ENCODE peak calls at places on chromosomes 5 and 9, in four cellular contexts. Q is astrocyte of the cerebellum, V is heart left ventricle, O is B cell. S is an unnamed sample.
A peak's percentile ranks its signal among the peaks of the same experiment; 100 is the strongest.

GRCh38 chr5:137834498-137834897 is 33.2 kb upstream of the MYOT start:
- DNase-seq in Q (no peak), V (no peak), O (no peak), S (no peak)

GRCh38 chr5:135034186-135034962 is at the start of gene PITX1:
- DNase-seq in Q (no peak), V (peak; percentile 44), O (no peak), S (peak; percentile 65)

GRCh38 chr9:84254972-84255371 is 85.6 kb downstream of the SLC28A3 start:
- DNase-seq in Q (no peak), V (no peak), O (no peak), S (no peak)

GRCh38 chr5:156326718-156327259 is at the start of gene SGCD:
- DNase-seq in Q (peak; percentile 55), V (peak; percentile 85), O (no peak), S (no peak)

GRCh38 chr5:9337908-9338307 is 208.0 kb downstream of the SEMA5A start:
- DNase-seq in Q (no peak), V (no peak), O (no peak), S (no peak)

GRCh38 chr5:57650360-57651069 is 167.9 kb upstream of the ACTBL2 start:
- DNase-seq in Q (no peak), V (no peak), O (no peak), S (peak; percentile 13)

GRCh38 chr9:135517407-135517822 is 3.8 kb upstream of the LCN1 start:
- DNase-seq in Q (no peak), V (peak; percentile 43), O (no peak), S (no peak)

GRCh38 chr9:113712053-113712452 is 164.1 kb upstream of the ZNF618 start:
- DNase-seq in Q (peak; percentile 37), V (no peak), O (no peak), S (no peak)

GRCh38 chr5:94551858-94552257 is 66.5 kb downstream of the KIAA0825 start:
- DNase-seq in Q (no peak), V (no peak), O (no peak), S (no peak)

GRCh38 chr9:128276574-128277270 is 646 bp downstream of the SWI5 start:
- DNase-seq in Q (no peak), V (peak; percentile 65), O (no peak), S (no peak)

GRCh38 chr5:149227168-149227826 is 44.4 kb upstream of the AFAP1L1 start:
- DNase-seq in Q (no peak), V (no peak), O (no peak), S (no peak)

GRCh38 chr9:4826417-4827166 is 33.8 kb downstream of the RCL1 start:
- DNase-seq in Q (no peak), V (no peak), O (no peak), S (no peak)

GRCh38 chr5:145872914-145873313 is at the start of gene GRXCR2:
- DNase-seq in Q (no peak), V (no peak), O (no peak), S (no peak)

GRCh38 chr5:76601470-76601869 is 21.7 kb downstream of the F2RL2 start:
- DNase-seq in Q (peak; percentile 72), V (no peak), O (peak; percentile 58), S (peak; percentile 32)

GRCh38 chr9:114908104-114908621 is 22.2 kb downstream of the TNFSF8 start:
- DNase-seq in Q (no peak), V (no peak), O (no peak), S (no peak)

GRCh38 chr9:125332527-125332926 is 70.9 kb downstream of the GAPVD1 start:
- DNase-seq in Q (no peak), V (no peak), O (no peak), S (peak; percentile 58)

GRCh38 chr9:125338929-125339328 is 77.3 kb downstream of the GAPVD1 start:
- DNase-seq in Q (no peak), V (no peak), O (no peak), S (no peak)

GRCh38 chr9:125341566-125341965 is 79.9 kb downstream of the GAPVD1 start:
- DNase-seq in Q (no peak), V (no peak), O (no peak), S (no peak)

GRCh38 chr9:125337282-125337681 is 75.7 kb downstream of the GAPVD1 start:
- DNase-seq in Q (no peak), V (no peak), O (no peak), S (no peak)
- TF ChIP-seq CTCF in Q (no peak), V (no peak), O (no peak), S (no peak)

GRCh38 chr9:69824497-69825252 is 4.1 kb downstream of the CFAP95 start:
- DNase-seq in Q (no peak), V (no peak), O (no peak), S (no peak)

GRCh38 chr9:69818946-69819345 is 1.7 kb upstream of the CFAP95 start:
- DNase-seq in Q (no peak), V (no peak), O (no peak), S (no peak)

GRCh38 chr9:69820955-69821788 is 555 bp downstream of the CFAP95 start:
- DNase-seq in Q (no peak), V (no peak), O (no peak), S (no peak)

GRCh38 chr9:69817202-69817601 is 3.4 kb upstream of the CFAP95 start:
- DNase-seq in Q (no peak), V (no peak), O (no peak), S (no peak)

GRCh38 chr9:69822091-69822750 is 1.6 kb downstream of the CFAP95 start:
- DNase-seq in Q (peak; percentile 27), V (no peak), O (no peak), S (peak; percentile 32)
- TF ChIP-seq CTCF in Q (no peak), V (no peak), O (no peak), S (no peak)

GRCh38 chr9:134365791-134366222 is 39.6 kb downstream of the RXRA start:
- DNase-seq in Q (no peak), V (peak; percentile 81), O (no peak), S (no peak)
- TF ChIP-seq CTCF in Q (peak; percentile 9), V (no peak), O (no peak), S (no peak)

DNA sequence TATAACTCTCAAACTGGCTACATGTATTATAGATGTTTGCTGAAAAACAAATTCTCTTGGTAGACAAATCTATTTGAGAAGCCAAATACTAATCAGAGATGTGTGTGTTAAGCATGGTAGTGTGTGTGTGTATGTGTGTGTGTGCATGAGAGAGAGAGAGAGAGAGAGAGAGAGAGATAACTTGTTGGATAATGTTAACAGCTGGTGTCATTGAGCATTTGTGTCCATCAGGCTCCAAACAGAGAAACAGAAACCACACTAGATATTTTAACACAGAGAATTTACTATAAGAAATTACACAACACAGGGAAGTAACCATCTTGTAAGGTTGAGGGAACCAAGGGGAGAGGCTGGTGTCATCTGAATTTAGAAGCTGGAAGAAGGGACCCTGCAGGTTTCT is 5.1 kb upstream of the C1QTNF3 start:
- DNase-seq in Q (no peak), V (no peak), O (no peak), S (no peak)
- TF ChIP-seq CTCF in Q (no peak), V (no peak), O (no peak), S (no peak)

S was measured in GM13977.